ENCODE peak calls at places on chromosomes 1 and 21, in ten cellular contexts. O is spleen, G is IMR-90, R is HepG2, V is Peyer's patch, F is K562, J is heart left ventricle, S is body of pancreas, Q is uterus, Y is HCT116. U is an unnamed sample. For H3K36me3, the result is how much of the 10 kb centered on the place peaks cover.

GRCh38 chr1:27595597-27595996 is 8.3 kb downstream of the AHDC1 start:
- DNase-seq in O (no peak), Q (no peak), S (no peak), Y (no peak), F (no peak), J (no peak), R (no peak), V (no peak), G (no peak), U (no peak)

GRCh38 chr1:219771039-219771438 is 157.3 kb downstream of the SLC30A10 start:
- DNase-seq in Q (no peak), S (no peak), R (peak), J (no peak), O (no peak), F (no peak), Y (peak), V (no peak), G (peak), U (no peak)

GRCh38 chr1:161020573-161021167 is at the start of gene F11R:
- DNase-seq in Q (peak), F (peak), Y (no peak), J (peak), G (no peak), S (peak), O (peak), R (peak), V (peak), U (peak)

GRCh38 chr21:33152228-33153130 is 77.3 kb upstream of the IFNAR2 start:
- DNase-seq in F (no peak), O (no peak), R (no peak), Q (no peak), S (no peak), Y (no peak), G (no peak), J (no peak), V (no peak), U (no peak)

GRCh38 chr1:33696962-33697361 is 166.9 kb upstream of the HMGB4 start:
- DNase-seq in Q (no peak), O (no peak), V (no peak), F (no peak), G (no peak), S (no peak), Y (no peak), J (no peak), R (no peak), U (no peak)

GRCh38 chr21:37060296-37060695 is 12.6 kb downstream of the PIGP start:
- DNase-seq in F (peak), Q (no peak), O (no peak), Y (peak), J (peak), S (peak), R (peak), V (no peak), G (peak), U (no peak)

GRCh38 chr1:112710159-112710558 is 3.2 kb upstream of the RHOC start:
- DNase-seq in F (no peak), V (no peak), G (no peak), S (no peak), J (no peak), R (no peak), Q (no peak), Y (no peak), O (peak), U (no peak)

GRCh38 chr1:172917972-172918371 is 132.8 kb downstream of the TNFSF18 start:
- DNase-seq in F (no peak), O (no peak), G (peak), Q (no peak), Y (peak), J (no peak), V (no peak), S (no peak), R (peak), U (no peak)

GRCh38 chr21:15872236-15872635 is 142.5 kb downstream of the USP25 start:
- DNase-seq in O (no peak), V (no peak), R (no peak), Q (no peak), G (no peak), S (no peak), F (no peak), J (no peak), Y (no peak), U (no peak)

GRCh38 chr21:30676737-30677136 is 34.1 kb downstream of the KRTAP20-3 start:
- DNase-seq in J (no peak), R (no peak), G (no peak), O (no peak), Q (no peak), Y (no peak), F (no peak), S (no peak), V (no peak), U (no peak)

GRCh38 chr1:76950306-76950705 is 83.0 kb downstream of the ST6GALNAC5 start:
- DNase-seq in F (no peak), S (no peak), R (no peak), Q (no peak), V (no peak), G (no peak), O (no peak), J (no peak), Y (no peak), U (no peak)

GRCh38 chr1:82565546-82565945 is 764.8 kb downstream of the ADGRL2 start:
- DNase-seq in O (no peak), V (no peak), F (no peak), G (peak), S (peak), Y (peak), Q (no peak), J (no peak), R (no peak), U (no peak)

GRCh38 chr1:206702803-206703202 is 18.1 kb downstream of the MAPKAPK2 start:
- DNase-seq in O (no peak), V (no peak), S (no peak), F (no peak), R (no peak), Y (no peak), G (no peak), Q (no peak), J (no peak), U (no peak)

GRCh38 chr1:22932803-22933470 is 39.7 kb downstream of the LACTBL1 start:
- DNase-seq in O (peak), Q (no peak), J (no peak), S (no peak), G (no peak), Y (no peak), R (no peak), F (no peak), V (no peak), U (no peak)

GRCh38 chr1:29245876-29246275 is 9.6 kb downstream of the PTPRU start:
- DNase-seq in G (peak), R (peak), J (no peak), V (no peak), Y (no peak), Q (no peak), O (no peak), F (no peak), S (no peak), U (no peak)

GRCh38 chr1:91166106-91166712 is 144.4 kb upstream of the ZNF644 start:
- DNase-seq in Q (peak), J (peak), S (peak), O (no peak), V (peak), R (peak), G (peak), Y (peak), F (peak), U (no peak)

GRCh38 chr1:243354511-243355153 is 98.8 kb downstream of the SDCCAG8 start:
- DNase-seq in O (no peak), R (no peak), J (no peak), V (no peak), F (no peak), Y (no peak), G (peak), Q (no peak), S (no peak), U (no peak)

GRCh38 chr1:232805269-232806070 is at the start of gene MAP10:
- DNase-seq in R (no peak), F (peak), G (peak), Q (peak), S (peak), O (peak), Y (no peak), V (peak), J (peak), U (peak)

GRCh38 chr21:42156690-42157605 is 62.0 kb upstream of the ABCG1 start:
- DNase-seq in J (peak), R (no peak), O (no peak), Q (no peak), V (no peak), G (no peak), F (no peak), S (no peak), Y (no peak), U (peak)

GRCh38 chr21:36337099-36337509 is 17.1 kb downstream of the MORC3 start:
- DNase-seq in G (peak), O (no peak), V (no peak), Y (no peak), F (no peak), R (no peak), J (no peak), S (no peak), Q (no peak), U (no peak)

GRCh38 chr1:16048573-16049189 is 5.1 kb downstream of the CLCNKB start:
- DNase-seq in V (no peak), O (no peak), R (no peak), G (no peak), J (peak), Q (peak), Y (no peak), S (peak), F (peak), U (peak)

GRCh38 chr1:157240495-157241184 is 102.4 kb upstream of the ETV3 start:
- DNase-seq in Y (no peak), J (no peak), Q (no peak), G (no peak), V (no peak), O (no peak), S (peak), R (peak), F (no peak), U (no peak)

GRCh38 chr1:231653611-231654010 is 27.0 kb downstream of the DISC1 start:
- DNase-seq in R (no peak), O (no peak), J (no peak), Q (no peak), V (no peak), G (peak), Y (no peak), S (no peak), F (no peak), U (no peak)

GRCh38 chr1:168752171-168752570 is 23.2 kb upstream of the DPT start:
- DNase-seq in S (no peak), R (no peak), F (no peak), J (no peak), V (no peak), Q (no peak), Y (no peak), O (no peak), G (no peak), U (no peak)

GRCh38 chr1:199403421-199404116 is 623.9 kb upstream of the NR5A2 start:
- DNase-seq in R (no peak), J (no peak), O (no peak), Y (no peak), V (no peak), S (no peak), Q (no peak), G (peak), F (no peak), U (no peak)

GRCh38 chr1:228998179-228998578 is 262.9 kb downstream of the RHOU start:
- DNase-seq in Y (no peak), J (peak), Q (peak), G (no peak), R (no peak), V (no peak), F (no peak), S (peak), O (no peak), U (no peak)

GRCh38 chr21:45253180-45253579 is 34.5 kb downstream of the POFUT2 start:
- DNase-seq in V (no peak), O (peak), Q (no peak), Y (no peak), F (no peak), S (no peak), G (peak), R (no peak), J (no peak), U (no peak)

GRCh38 chr1:154943649-154944421 is 7.3 kb upstream of the PMVK start:
- DNase-seq in S (peak), Q (no peak), O (no peak), V (peak), J (peak), G (peak), R (no peak), F (peak), Y (no peak), U (no peak)

GRCh38 chr1:154945160-154945961 is 8.8 kb upstream of the PMVK start:
- DNase-seq in O (no peak), S (no peak), J (peak), G (no peak), Q (no peak), R (no peak), V (no peak), Y (no peak), F (no peak), U (no peak)

GRCh38 chr1:154941332-154941995 is 4.9 kb upstream of the PMVK start:
- DNase-seq in Y (no peak), J (peak), O (peak), Q (no peak), F (no peak), G (no peak), S (peak), V (no peak), R (peak), U (no peak)

GRCh38 chr1:154945962-154946850 is 9.7 kb upstream of the PMVK start:
- DNase-seq in Y (no peak), F (no peak), S (no peak), G (no peak), O (no peak), R (no peak), V (no peak), Q (no peak), J (no peak), U (no peak)

GRCh38 chr1:154944422-154945159 is 8.1 kb upstream of the PMVK start:
- DNase-seq in G (no peak), R (peak), O (no peak), V (no peak), F (peak), Y (no peak), Q (no peak), J (peak), S (no peak), U (no peak)
- TF ChIP-seq POLR2A in G (no peak), R (no peak), O (no peak), V (peak), F (no peak), Y (no peak), Q (no peak), J (no peak), S (no peak), U (no peak)

GRCh38 chr1:200638073-200638472 is 17.5 kb upstream of the KIF14 start:
- DNase-seq in S (no peak), Y (no peak), J (no peak), O (no peak), Q (no peak), F (peak), V (no peak), R (no peak), G (no peak), U (no peak)

GRCh38 chr1:200642481-200642880 is 21.9 kb upstream of the KIF14 start:
- DNase-seq in V (no peak), S (peak), O (no peak), Q (no peak), R (no peak), F (peak), G (no peak), Y (no peak), J (no peak), U (no peak)

GRCh38 chr1:200644021-200644420 is 23.5 kb upstream of the KIF14 start:
- DNase-seq in Y (no peak), V (no peak), S (no peak), O (no peak), F (no peak), Q (no peak), G (no peak), R (no peak), J (no peak), U (no peak)

GRCh38 chr1:200641175-200641489 is 20.6 kb upstream of the KIF14 start:
- DNase-seq in S (no peak), Q (no peak), R (no peak), V (no peak), J (no peak), G (peak), O (no peak), Y (no peak), F (no peak), U (no peak)

GRCh38 chr1:200640373-200641174 is 20.0 kb upstream of the KIF14 start:
- DNase-seq in Q (no peak), S (peak), J (no peak), R (no peak), G (no peak), Y (peak), V (no peak), O (no peak), F (peak), U (no peak)
- H3K27ac ChIP-seq in Q (no peak), S (no peak), J (no peak), R (no peak), G (peak), Y (peak), V (no peak), O (peak), F (peak), U (no peak)

GRCh38 chr1:170927955-170928850 is 7.1 kb upstream of the MROH9 start:
- DNase-seq in O (no peak), Y (no peak), R (no peak), G (no peak), F (no peak), J (no peak), S (no peak), Q (no peak), V (no peak), U (no peak)
- H3K36me3 ChIP-seq in O (under half), Y (under half), R (under half), G (under half), F (under half), J (under half), S (under half), Q (under half), V (under half), U (under half)

DNA sequence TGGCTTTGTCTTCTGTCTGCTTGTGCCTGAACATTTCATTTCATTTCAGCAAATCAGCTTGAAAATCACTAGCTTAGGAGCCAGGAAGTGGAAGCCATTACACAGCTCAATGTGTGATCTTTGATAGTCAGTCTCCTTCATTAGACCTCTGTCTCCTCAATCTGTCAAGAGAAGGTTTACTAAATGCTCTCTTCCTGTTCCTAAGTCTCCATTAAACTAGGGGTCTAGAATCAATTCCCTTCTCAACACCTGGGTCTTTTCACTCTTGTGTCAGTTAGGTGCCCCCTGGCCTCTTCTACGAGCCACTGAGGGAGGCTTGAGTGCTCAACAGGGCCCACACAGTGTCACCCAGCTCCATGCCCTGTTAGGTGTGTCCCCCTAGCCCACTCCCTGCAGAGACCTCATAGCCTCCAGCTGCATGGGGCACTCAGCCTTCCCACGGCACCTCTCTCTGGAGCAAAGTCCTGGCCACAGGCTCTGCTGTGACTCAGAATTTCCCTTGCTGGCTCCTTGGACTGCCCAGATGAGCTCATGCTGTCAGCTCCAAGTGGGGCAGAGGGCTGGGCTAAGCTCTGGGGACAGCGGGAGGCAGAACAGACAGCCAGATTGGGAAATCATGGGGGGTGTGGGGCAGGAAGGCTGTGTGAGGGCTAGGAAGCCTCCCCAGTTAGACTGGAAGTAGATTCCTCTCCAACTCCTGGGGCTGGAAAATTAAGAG is 115.7 kb upstream of the IPO9 start:
- DNase-seq in G (peak), Q (peak), R (no peak), O (peak), Y (peak), V (peak), J (peak), S (peak), F (peak), U (peak)
- TF ChIP-seq POLR2A in G (peak), Q (peak), R (no peak), O (no peak), Y (no peak), V (peak), J (no peak), S (peak), F (no peak), U (no peak)

GRCh38 chr1:24913274-24913604 is 16.8 kb downstream of the RUNX3 start:
- DNase-seq in J (no peak), R (no peak), G (no peak), O (no peak), S (no peak), Y (no peak), V (no peak), Q (no peak), F (no peak), U (no peak)

GRCh38 chr1:24910751-24911650 is 19.1 kb downstream of the RUNX3 start:
- DNase-seq in S (peak), J (no peak), R (peak), G (peak), F (peak), Q (no peak), V (peak), O (peak), Y (no peak), U (no peak)

GRCh38 chr1:24911651-24912144 is 18.4 kb downstream of the RUNX3 start:
- DNase-seq in R (no peak), J (no peak), Q (no peak), O (no peak), V (no peak), G (no peak), F (no peak), Y (no peak), S (no peak), U (no peak)

GRCh38 chr1:24913616-24914225 is 16.4 kb downstream of the RUNX3 start:
- DNase-seq in Q (no peak), O (no peak), J (no peak), G (no peak), S (no peak), Y (no peak), R (no peak), F (no peak), V (no peak), U (no peak)

DNA sequence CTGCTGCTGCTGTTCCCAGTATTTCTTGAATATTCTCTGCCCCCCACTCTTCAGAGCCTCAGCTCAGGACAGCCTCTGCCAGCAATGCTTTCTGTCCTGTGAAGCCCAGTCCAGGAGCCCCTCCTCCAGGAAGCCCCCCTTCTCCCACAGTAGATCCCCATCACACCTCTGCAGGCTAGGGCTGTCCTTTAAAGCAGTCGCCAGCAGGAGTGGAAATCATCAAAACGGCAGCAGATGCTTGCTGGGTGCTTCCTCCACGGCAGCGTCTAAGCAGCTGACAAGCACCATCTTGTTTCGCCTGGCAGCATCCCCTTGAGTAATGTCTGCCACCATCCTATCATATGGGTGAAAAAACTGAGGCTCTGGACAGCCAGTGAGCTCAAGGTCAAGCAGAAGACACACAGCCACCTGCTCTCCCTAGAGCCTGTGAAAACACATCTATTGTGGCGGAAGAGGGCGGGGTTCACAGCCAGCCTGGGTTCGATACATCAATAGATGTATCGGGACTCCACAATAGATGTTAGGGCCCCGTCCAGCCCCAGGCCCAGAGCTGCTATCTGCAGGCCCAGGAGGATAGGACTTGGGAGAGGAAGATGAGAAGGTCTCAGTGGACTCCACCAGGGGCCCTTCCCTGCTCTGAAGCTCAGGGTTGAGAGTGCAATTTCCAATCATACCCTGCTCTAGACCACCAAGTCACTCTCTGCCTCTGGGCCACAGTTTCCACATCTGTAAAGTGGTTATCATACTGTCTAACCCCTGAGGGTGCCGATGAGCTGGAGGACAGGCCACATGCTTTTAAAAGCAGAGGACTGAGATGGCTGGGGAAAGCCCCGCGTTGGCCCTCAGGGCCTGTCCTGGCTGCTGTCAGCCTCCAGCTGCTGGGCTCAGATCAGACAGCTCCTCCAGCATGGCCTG is 17.5 kb downstream of the RUNX3 start:
- DNase-seq in V (no peak), J (no peak), G (no peak), R (no peak), S (no peak), Y (no peak), F (no peak), Q (no peak), O (no peak), U (no peak)
- H3K27ac ChIP-seq in V (peak), J (no peak), G (no peak), R (peak), S (no peak), Y (no peak), F (no peak), Q (no peak), O (peak), U (no peak)

GRCh38 chr1:182877331-182877730 is 38.2 kb downstream of the DHX9 start:
- DNase-seq in O (no peak), R (no peak), Y (no peak), S (no peak), G (no peak), Q (no peak), V (no peak), F (no peak), J (no peak), U (no peak)

GRCh38 chr1:182872881-182873280 is 33.7 kb downstream of the DHX9 start:
- DNase-seq in Y (no peak), V (no peak), G (no peak), O (no peak), R (no peak), Q (no peak), F (no peak), S (no peak), J (no peak), U (no peak)

GRCh38 chr1:182877842-182878241 is 38.7 kb downstream of the DHX9 start:
- DNase-seq in O (no peak), J (no peak), S (no peak), R (no peak), Q (no peak), Y (no peak), V (no peak), G (no peak), F (no peak), U (no peak)

GRCh38 chr1:182875889-182876288 is 36.7 kb downstream of the DHX9 start:
- DNase-seq in R (no peak), Y (no peak), O (no peak), V (no peak), J (no peak), F (no peak), S (no peak), G (no peak), Q (no peak), U (no peak)
- H3K36me3 ChIP-seq in R (half or more), Y (half or more), O (under half), V (half or more), J (half or more), F (half or more), S (half or more), G (half or more), Q (under half), U (under half)